ENCODE peak calls at places on chromosomes 12 and 14, in four cellular contexts. O is CD8-positive, alpha-beta T cell; D is kidney; C is ELR. T is an unnamed sample.

GRCh38 chr12:57796996-57797395 is 14.4 kb downstream of the TSFM start:
- DNase-seq in O (no peak), D (no peak), C (no peak), T (no peak)

GRCh38 chr12:128825845-128826244 is 2.1 kb upstream of the SLC15A4 start:
- DNase-seq in O (no peak), D (no peak), C (no peak), T (no peak)

GRCh38 chr14:69763761-69764510 is 3.0 kb upstream of the SRSF5 start:
- DNase-seq in O (no peak), D (no peak), C (peak; percentile 56), T (no peak)

GRCh38 chr14:36091096-36091495 is 85.4 kb downstream of the PTCSC3 start:
- DNase-seq in O (no peak), D (no peak), C (peak; percentile 58), T (no peak)

GRCh38 chr14:74954232-74954946 is 1.0 kb downstream of the PGF start:
- DNase-seq in O (no peak), D (no peak), C (peak; percentile 26), T (peak; percentile 15)

GRCh38 chr12:42421844-42422779 is 96.1 kb downstream of the PPHLN1 start:
- DNase-seq in O (no peak), D (no peak), C (peak; percentile 15), T (no peak)

GRCh38 chr14:20610002-20610765 is 19.0 kb upstream of the RNASE12 start:
- DNase-seq in O (peak; percentile 43), D (peak; percentile 88), C (peak; percentile 82), T (peak; percentile 44)

GRCh38 chr12:117485984-117486839 is 124.8 kb upstream of the NOS1 start:
- DNase-seq in O (no peak), D (no peak), C (no peak), T (no peak)

GRCh38 chr12:124457287-124458219 is 109.9 kb downstream of the NCOR2 start:
- DNase-seq in O (no peak), D (peak; percentile 90), C (peak; percentile 57), T (peak; percentile 83)

GRCh38 chr14:68561531-68562007 is 231.3 kb downstream of the ZFP36L1 start:
- DNase-seq in O (no peak), D (no peak), C (no peak), T (no peak)

GRCh38 chr12:55745361-55746146 is 2.6 kb downstream of the GDF11 start:
- DNase-seq in O (no peak), D (no peak), C (no peak), T (no peak)

GRCh38 chr12:120468271-120468845 is 1.2 kb downstream of the SRSF9 start:
- DNase-seq in O (no peak), D (no peak), C (peak; percentile 71), T (no peak)

GRCh38 chr12:32161040-32161439 is 54.4 kb downstream of the BICD1 start:
- DNase-seq in O (no peak), D (no peak), C (no peak), T (no peak)

GRCh38 chr12:94941440-94941862 is 62.0 kb downstream of the NDUFA12 start:
- DNase-seq in O (peak; percentile 1), D (no peak), C (peak; percentile 83), T (no peak)

GRCh38 chr14:33657478-33657877 is 293.4 kb downstream of the EGLN3 start:
- DNase-seq in O (no peak), D (no peak), C (peak; percentile 53), T (no peak)

GRCh38 chr14:104373055-104373854 is 206.3 kb upstream of the C14orf180 start:
- DNase-seq in O (no peak), D (peak; percentile 47), C (no peak), T (no peak)

T was measured in amygdala.